ENCODE peak calls at places on chromosomes 11 and 22, in nine cellular contexts. One of them, this sample, is unnamed.

GRCh38 chr11:34915136-34916013 is 804 bp downstream of the APIP start:
- DNase-seq in dorsolateral prefrontal cortex: peak; percentile 27
- DNase-seq in upper lobe of right lung: no peak
- DNase-seq in MM.1S: peak; percentile 19
- DNase-seq in keratinocyte: no peak
- DNase-seq in tibial nerve: no peak
- DNase-seq in Panc1: no peak
- DNase-seq in fibroblast of lung: peak; percentile 45
- DNase-seq in uterus: no peak
- DNase-seq in this sample: no peak

GRCh38 chr11:117218133-117218915 is 13.5 kb downstream of the PCSK7 start:
- DNase-seq in MM.1S: no peak
- DNase-seq in keratinocyte: no peak
- DNase-seq in dorsolateral prefrontal cortex: no peak
- DNase-seq in Panc1: no peak
- DNase-seq in tibial nerve: no peak
- DNase-seq in uterus: peak; percentile 85
- DNase-seq in upper lobe of right lung: peak; percentile 33
- DNase-seq in fibroblast of lung: peak; percentile 66
- DNase-seq in this sample: no peak

GRCh38 chr11:14424096-14424495 is 65.1 kb upstream of the RRAS2 start:
- DNase-seq in Panc1: no peak
- DNase-seq in upper lobe of right lung: no peak
- DNase-seq in uterus: no peak
- DNase-seq in MM.1S: no peak
- DNase-seq in tibial nerve: no peak
- DNase-seq in dorsolateral prefrontal cortex: no peak
- DNase-seq in keratinocyte: no peak
- DNase-seq in fibroblast of lung: peak; percentile 67
- DNase-seq in this sample: no peak

GRCh38 chr11:12539570-12539969 is 134.7 kb upstream of the TEAD1 start:
- DNase-seq in Panc1: no peak
- DNase-seq in dorsolateral prefrontal cortex: no peak
- DNase-seq in keratinocyte: peak; percentile 50
- DNase-seq in uterus: peak; percentile 11
- DNase-seq in tibial nerve: no peak
- DNase-seq in upper lobe of right lung: no peak
- DNase-seq in fibroblast of lung: peak; percentile 97
- DNase-seq in MM.1S: no peak
- DNase-seq in this sample: no peak

GRCh38 chr11:19122966-19123615 is 6.1 kb downstream of the ZDHHC13 start:
- DNase-seq in tibial nerve: no peak
- DNase-seq in fibroblast of lung: no peak
- DNase-seq in dorsolateral prefrontal cortex: no peak
- DNase-seq in MM.1S: no peak
- DNase-seq in uterus: no peak
- DNase-seq in keratinocyte: no peak
- DNase-seq in Panc1: no peak
- DNase-seq in upper lobe of right lung: no peak
- DNase-seq in this sample: no peak

GRCh38 chr11:91981995-91982394 is 242.6 kb upstream of the FAT3 start:
- DNase-seq in uterus: peak; percentile 25
- DNase-seq in MM.1S: no peak
- DNase-seq in upper lobe of right lung: no peak
- DNase-seq in keratinocyte: no peak
- DNase-seq in tibial nerve: peak; percentile 13
- DNase-seq in dorsolateral prefrontal cortex: no peak
- DNase-seq in Panc1: no peak
- DNase-seq in fibroblast of lung: peak; percentile 99
- DNase-seq in this sample: no peak

GRCh38 chr11:69655479-69656394 is 14.8 kb downstream of the CCND1 start:
- DNase-seq in MM.1S: no peak
- DNase-seq in fibroblast of lung: no peak
- DNase-seq in dorsolateral prefrontal cortex: no peak
- DNase-seq in upper lobe of right lung: peak; percentile 62
- DNase-seq in Panc1: no peak
- DNase-seq in tibial nerve: no peak
- DNase-seq in keratinocyte: no peak
- DNase-seq in uterus: no peak
- DNase-seq in this sample: no peak

GRCh38 chr11:49995559-49995958 is 13.2 kb upstream of the OR4C12 start:
- DNase-seq in Panc1: peak; percentile 8
- DNase-seq in dorsolateral prefrontal cortex: peak; percentile 48
- DNase-seq in MM.1S: peak; percentile 69
- DNase-seq in fibroblast of lung: peak; percentile 28
- DNase-seq in upper lobe of right lung: no peak
- DNase-seq in keratinocyte: peak; percentile 4
- DNase-seq in tibial nerve: no peak
- DNase-seq in uterus: no peak
- DNase-seq in this sample: no peak

GRCh38 chr11:125332821-125333220 is 163.2 kb downstream of the FEZ1 start:
- DNase-seq in tibial nerve: no peak
- DNase-seq in Panc1: no peak
- DNase-seq in dorsolateral prefrontal cortex: no peak
- DNase-seq in fibroblast of lung: no peak
- DNase-seq in upper lobe of right lung: no peak
- DNase-seq in keratinocyte: no peak
- DNase-seq in uterus: no peak
- DNase-seq in MM.1S: no peak
- DNase-seq in this sample: no peak

GRCh38 chr11:79296113-79296512 is 144.7 kb downstream of the TENM4 start:
- DNase-seq in uterus: no peak
- DNase-seq in MM.1S: no peak
- DNase-seq in keratinocyte: no peak
- DNase-seq in fibroblast of lung: no peak
- DNase-seq in dorsolateral prefrontal cortex: no peak
- DNase-seq in tibial nerve: no peak
- DNase-seq in Panc1: no peak
- DNase-seq in upper lobe of right lung: no peak
- DNase-seq in this sample: no peak

GRCh38 chr22:39526736-39527171 is 5.8 kb downstream of the RPS19BP1 start:
- DNase-seq in Panc1: no peak
- DNase-seq in MM.1S: no peak
- DNase-seq in keratinocyte: no peak
- DNase-seq in upper lobe of right lung: no peak
- DNase-seq in tibial nerve: no peak
- DNase-seq in fibroblast of lung: no peak
- DNase-seq in dorsolateral prefrontal cortex: no peak
- DNase-seq in uterus: no peak
- DNase-seq in this sample: no peak

GRCh38 chr11:70637186-70637800 is 239.0 kb downstream of the CTTN start:
- DNase-seq in dorsolateral prefrontal cortex: no peak
- DNase-seq in fibroblast of lung: no peak
- DNase-seq in keratinocyte: no peak
- DNase-seq in upper lobe of right lung: no peak
- DNase-seq in Panc1: no peak
- DNase-seq in MM.1S: no peak
- DNase-seq in uterus: no peak
- DNase-seq in tibial nerve: no peak
- DNase-seq in this sample: no peak

GRCh38 chr11:65433657-65434056 is 11.1 kb downstream of the NEAT1 start:
- DNase-seq in MM.1S: no peak
- DNase-seq in dorsolateral prefrontal cortex: no peak
- DNase-seq in uterus: no peak
- DNase-seq in keratinocyte: no peak
- DNase-seq in fibroblast of lung: no peak
- DNase-seq in Panc1: no peak
- DNase-seq in tibial nerve: peak; percentile 9
- DNase-seq in upper lobe of right lung: no peak
- DNase-seq in this sample: no peak

GRCh38 chr22:50691521-50691920 is 18.9 kb downstream of the SHANK3 start:
- DNase-seq in uterus: no peak
- DNase-seq in MM.1S: peak; percentile 54
- DNase-seq in dorsolateral prefrontal cortex: peak; percentile 33
- DNase-seq in tibial nerve: peak; percentile 3
- DNase-seq in upper lobe of right lung: no peak
- DNase-seq in keratinocyte: no peak
- DNase-seq in fibroblast of lung: peak; percentile 73
- DNase-seq in Panc1: no peak
- DNase-seq in this sample: no peak

GRCh38 chr11:126484266-126484665 is 128.8 kb downstream of the ST3GAL4 start:
- DNase-seq in MM.1S: no peak
- DNase-seq in Panc1: no peak
- DNase-seq in dorsolateral prefrontal cortex: no peak
- DNase-seq in upper lobe of right lung: no peak
- DNase-seq in keratinocyte: no peak
- DNase-seq in uterus: no peak
- DNase-seq in fibroblast of lung: peak; percentile 39
- DNase-seq in tibial nerve: no peak
- DNase-seq in this sample: no peak

GRCh38 chr11:120564573-120565301 is 53.2 kb downstream of the GRIK4 start:
- DNase-seq in fibroblast of lung: peak; percentile 31
- DNase-seq in tibial nerve: no peak
- DNase-seq in Panc1: no peak
- DNase-seq in dorsolateral prefrontal cortex: peak; percentile 76
- DNase-seq in keratinocyte: no peak
- DNase-seq in uterus: no peak
- DNase-seq in upper lobe of right lung: no peak
- DNase-seq in MM.1S: no peak
- DNase-seq in this sample: no peak
- TF ChIP-seq CTCF in fibroblast of lung: no peak
- TF ChIP-seq CTCF in tibial nerve: no peak
- TF ChIP-seq CTCF in Panc1: no peak
- TF ChIP-seq CTCF in dorsolateral prefrontal cortex: peak; percentile 47
- TF ChIP-seq CTCF in keratinocyte: no peak
- TF ChIP-seq CTCF in uterus: no peak
- TF ChIP-seq CTCF in upper lobe of right lung: peak; percentile 15
- TF ChIP-seq CTCF in MM.1S: no peak
- TF ChIP-seq CTCF in this sample: no peak

DNA sequence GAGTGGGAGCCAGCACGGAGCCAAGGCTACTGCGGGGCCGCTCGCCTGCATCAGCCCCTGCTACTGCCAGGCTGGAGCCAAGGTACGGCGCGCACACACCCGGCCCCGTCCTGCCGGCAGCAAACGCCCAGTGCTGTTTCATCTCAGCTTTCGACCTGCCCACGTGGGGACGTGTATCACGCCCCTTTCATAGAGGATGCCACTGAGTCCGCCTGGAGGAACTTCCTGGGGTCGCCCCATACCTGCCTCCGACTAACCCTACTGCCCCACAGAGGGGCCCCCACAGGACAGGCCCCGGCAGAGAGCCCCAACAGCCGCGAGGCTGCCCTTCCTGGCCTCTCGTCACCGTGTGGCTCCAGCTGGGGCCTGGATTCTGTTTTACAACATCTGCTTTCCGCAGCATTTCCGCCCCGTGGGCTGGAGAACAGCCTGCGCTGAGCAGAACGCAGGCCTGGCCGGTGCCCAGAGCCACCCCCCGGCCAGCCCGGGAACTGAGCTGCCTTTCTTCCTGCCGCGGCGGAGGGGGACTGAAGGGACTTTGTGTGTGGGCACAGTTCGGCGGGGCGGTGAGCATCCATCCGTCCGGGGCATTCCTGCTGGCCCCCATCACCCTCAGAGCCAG is 22.9 kb upstream of the ARHGAP8 start:
- DNase-seq in MM.1S: no peak
- DNase-seq in Panc1: no peak
- DNase-seq in dorsolateral prefrontal cortex: peak; percentile 72
- DNase-seq in upper lobe of right lung: no peak
- DNase-seq in fibroblast of lung: peak; percentile 70
- DNase-seq in keratinocyte: no peak
- DNase-seq in uterus: peak; percentile 55
- DNase-seq in tibial nerve: no peak
- DNase-seq in this sample: no peak
- TF ChIP-seq CTCF in MM.1S: no peak
- TF ChIP-seq CTCF in Panc1: no peak
- TF ChIP-seq CTCF in dorsolateral prefrontal cortex: peak; percentile 14
- TF ChIP-seq CTCF in upper lobe of right lung: peak; percentile 29
- TF ChIP-seq CTCF in fibroblast of lung: peak; percentile 33
- TF ChIP-seq CTCF in keratinocyte: no peak
- TF ChIP-seq CTCF in uterus: no peak
- TF ChIP-seq CTCF in tibial nerve: peak; percentile 47
- TF ChIP-seq CTCF in this sample: no peak

GRCh38 chr11:122025757-122026156 is 90.3 kb downstream of the BLID start:
- DNase-seq in upper lobe of right lung: no peak
- DNase-seq in tibial nerve: no peak
- DNase-seq in MM.1S: no peak
- DNase-seq in Panc1: no peak
- DNase-seq in dorsolateral prefrontal cortex: no peak
- DNase-seq in uterus: no peak
- DNase-seq in keratinocyte: no peak
- DNase-seq in fibroblast of lung: no peak
- DNase-seq in this sample: no peak

GRCh38 chr11:122022646-122023045 is 93.4 kb downstream of the BLID start:
- DNase-seq in MM.1S: no peak
- DNase-seq in uterus: no peak
- DNase-seq in fibroblast of lung: no peak
- DNase-seq in dorsolateral prefrontal cortex: no peak
- DNase-seq in tibial nerve: no peak
- DNase-seq in upper lobe of right lung: no peak
- DNase-seq in Panc1: no peak
- DNase-seq in keratinocyte: no peak
- DNase-seq in this sample: no peak

GRCh38 chr11:122020902-122021301 is 95.1 kb downstream of the BLID start:
- DNase-seq in tibial nerve: no peak
- DNase-seq in fibroblast of lung: peak; percentile 45
- DNase-seq in uterus: no peak
- DNase-seq in Panc1: no peak
- DNase-seq in keratinocyte: no peak
- DNase-seq in MM.1S: no peak
- DNase-seq in dorsolateral prefrontal cortex: no peak
- DNase-seq in upper lobe of right lung: no peak
- DNase-seq in this sample: no peak

GRCh38 chr11:122023614-122024250 is 92.3 kb downstream of the BLID start:
- DNase-seq in dorsolateral prefrontal cortex: no peak
- DNase-seq in uterus: no peak
- DNase-seq in upper lobe of right lung: no peak
- DNase-seq in Panc1: no peak
- DNase-seq in fibroblast of lung: no peak
- DNase-seq in MM.1S: peak; percentile 7
- DNase-seq in keratinocyte: no peak
- DNase-seq in tibial nerve: no peak
- DNase-seq in this sample: no peak

DNA sequence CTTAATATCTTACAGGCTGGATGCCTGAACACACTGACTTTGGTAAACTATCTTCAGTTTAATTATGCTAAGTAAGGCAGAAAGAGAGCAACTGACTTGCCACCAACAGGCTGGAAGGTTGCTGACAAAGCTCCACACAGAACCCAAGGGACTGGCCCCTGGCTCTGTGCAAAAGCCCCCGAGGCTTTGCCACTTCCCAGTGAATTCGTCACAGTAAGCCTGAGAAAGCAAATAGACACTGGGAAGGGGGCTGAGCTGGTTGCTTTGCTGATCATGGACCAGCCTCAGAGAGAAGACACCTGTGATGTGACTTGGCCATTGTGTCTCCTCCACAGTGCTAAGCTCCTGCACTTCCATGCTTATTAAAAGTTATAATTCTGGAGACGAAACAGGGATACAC is 91.7 kb downstream of the BLID start:
- DNase-seq in Panc1: no peak
- DNase-seq in dorsolateral prefrontal cortex: no peak
- DNase-seq in tibial nerve: no peak
- DNase-seq in fibroblast of lung: no peak
- DNase-seq in MM.1S: no peak
- DNase-seq in keratinocyte: no peak
- DNase-seq in upper lobe of right lung: no peak
- DNase-seq in uterus: no peak
- DNase-seq in this sample: no peak
- TF ChIP-seq CTCF in Panc1: no peak
- TF ChIP-seq CTCF in dorsolateral prefrontal cortex: no peak
- TF ChIP-seq CTCF in tibial nerve: no peak
- TF ChIP-seq CTCF in fibroblast of lung: no peak
- TF ChIP-seq CTCF in MM.1S: no peak
- TF ChIP-seq CTCF in keratinocyte: no peak
- TF ChIP-seq CTCF in upper lobe of right lung: no peak
- TF ChIP-seq CTCF in uterus: no peak
- TF ChIP-seq CTCF in this sample: no peak

GRCh38 chr11:118527109-118527508 is at the start of gene TTC36:
- DNase-seq in dorsolateral prefrontal cortex: no peak
- DNase-seq in Panc1: no peak
- DNase-seq in uterus: no peak
- DNase-seq in MM.1S: no peak
- DNase-seq in tibial nerve: no peak
- DNase-seq in fibroblast of lung: no peak
- DNase-seq in keratinocyte: no peak
- DNase-seq in upper lobe of right lung: no peak
- DNase-seq in this sample: no peak
- TF ChIP-seq CTCF in dorsolateral prefrontal cortex: no peak
- TF ChIP-seq CTCF in Panc1: no peak
- TF ChIP-seq CTCF in uterus: no peak
- TF ChIP-seq CTCF in MM.1S: no peak
- TF ChIP-seq CTCF in tibial nerve: no peak
- TF ChIP-seq CTCF in fibroblast of lung: no peak
- TF ChIP-seq CTCF in keratinocyte: no peak
- TF ChIP-seq CTCF in upper lobe of right lung: no peak
- TF ChIP-seq CTCF in this sample: no peak

This sample was measured in osteocyte.